ENCODE peak calls at places on chromosome X, in four cellular contexts. X is endothelial cell of umbilical vein, H is Peyer's patch, I is A549. A is an unnamed sample.

GRCh38 chrX:45164995-45165394 is 35.7 kb downstream of the DIPK2B start:
- DNase-seq in X (no peak), H (no peak), I (no peak), A (no peak)

GRCh38 chrX:139106111-139106510 is 394.6 kb upstream of the FGF13 start:
- DNase-seq in H (no peak), I (no peak), X (no peak), A (no peak)

GRCh38 chrX:47581731-47582647 is at the start of gene TIMP1:
- DNase-seq in X (peak; percentile 90), H (peak; percentile 71), I (peak; percentile 88), A (peak; percentile 96)

GRCh38 chrX:136525738-136526606 is 6.0 kb upstream of the VGLL1 start:
- DNase-seq in H (peak; percentile 17), X (peak; percentile 11), I (peak; percentile 20), A (no peak)

GRCh38 chrX:57741107-57741506 is 61.0 kb upstream of the NLRP2B start:
- DNase-seq in X (no peak), I (no peak), H (no peak), A (no peak)

GRCh38 chrX:15686818-15687685 is 22.4 kb upstream of the CLTRN start:
- DNase-seq in X (peak; percentile 56), I (peak; percentile 54), H (peak; percentile 66), A (no peak)

GRCh38 chrX:14095702-14096101 is 66.0 kb upstream of the GEMIN8 start:
- DNase-seq in I (peak; percentile 41), X (peak; percentile 47), H (no peak), A (no peak)

GRCh38 chrX:49171752-49172279 is at the start of gene PLP2:
- DNase-seq in X (peak; percentile 31), I (peak; percentile 66), H (peak; percentile 65), A (no peak)

GRCh38 chrX:30702736-30703135 is 49.5 kb downstream of the GK start:
- DNase-seq in X (no peak), H (no peak), I (no peak), A (no peak)

GRCh38 chrX:121598356-121598755 is 550.9 kb downstream of the GLUD2 start:
- DNase-seq in H (no peak), X (no peak), I (peak; percentile 16), A (no peak)

GRCh38 chrX:70592091-70592490 is 147.5 kb downstream of the DLG3 start:
- DNase-seq in X (peak; percentile 1), I (peak; percentile 55), H (no peak), A (no peak)

GRCh38 chrX:46327229-46328081 is 217.8 kb downstream of the ZNF674 start:
- DNase-seq in H (no peak), I (peak; percentile 96), X (peak; percentile 68), A (no peak)

GRCh38 chrX:107755721-107756120 is 19.9 kb downstream of the TSC22D3 start:
- DNase-seq in X (no peak), I (no peak), H (no peak), A (no peak)

GRCh38 chrX:47497274-47497673 is 14.3 kb upstream of the ZNF41 start:
- DNase-seq in X (peak; percentile 13), H (no peak), I (peak; percentile 5), A (no peak)

GRCh38 chrX:134737061-134737460 is 78.8 kb upstream of the PLAC1 start:
- DNase-seq in I (no peak), H (no peak), X (peak; percentile 75), A (no peak)

GRCh38 chrX:100829730-100830129 is 9.5 kb downstream of the CSTF2 start:
- DNase-seq in X (peak; percentile 28), H (no peak), I (no peak), A (no peak)

GRCh38 chrX:112704226-112704625 is 24.5 kb upstream of the LHFPL1 start:
- DNase-seq in X (no peak), H (no peak), I (no peak), A (no peak)

GRCh38 chrX:43882294-43882681 is at the start of gene MAOB:
- DNase-seq in H (no peak), X (no peak), I (no peak), A (no peak)

GRCh38 chrX:1581132-1581531 is 10.3 kb upstream of the AKAP17A start:
- DNase-seq in X (peak; percentile 64), I (peak; percentile 84), H (peak; percentile 68), A (peak; percentile 70)

GRCh38 chrX:41693024-41693423 is 4.3 kb downstream of the GPR34 start:
- DNase-seq in I (no peak), H (no peak), X (no peak), A (no peak)

GRCh38 chrX:12239356-12240082 is 101.2 kb downstream of the FRMPD4 start:
- DNase-seq in X (no peak), H (no peak), I (no peak), A (no peak)

GRCh38 chrX:49184294-49185061 is 1.7 kb downstream of the PRICKLE3 start:
- DNase-seq in I (peak; percentile 95), H (peak; percentile 55), X (peak; percentile 87), A (peak; percentile 97)

GRCh38 chrX:80432863-80433262 is 12.6 kb downstream of the TENT5D start:
- DNase-seq in I (no peak), X (no peak), H (no peak), A (no peak)

GRCh38 chrX:116824785-116825184 is 362.0 kb upstream of the CT83 start:
- DNase-seq in H (no peak), I (no peak), X (no peak), A (no peak)

DNA sequence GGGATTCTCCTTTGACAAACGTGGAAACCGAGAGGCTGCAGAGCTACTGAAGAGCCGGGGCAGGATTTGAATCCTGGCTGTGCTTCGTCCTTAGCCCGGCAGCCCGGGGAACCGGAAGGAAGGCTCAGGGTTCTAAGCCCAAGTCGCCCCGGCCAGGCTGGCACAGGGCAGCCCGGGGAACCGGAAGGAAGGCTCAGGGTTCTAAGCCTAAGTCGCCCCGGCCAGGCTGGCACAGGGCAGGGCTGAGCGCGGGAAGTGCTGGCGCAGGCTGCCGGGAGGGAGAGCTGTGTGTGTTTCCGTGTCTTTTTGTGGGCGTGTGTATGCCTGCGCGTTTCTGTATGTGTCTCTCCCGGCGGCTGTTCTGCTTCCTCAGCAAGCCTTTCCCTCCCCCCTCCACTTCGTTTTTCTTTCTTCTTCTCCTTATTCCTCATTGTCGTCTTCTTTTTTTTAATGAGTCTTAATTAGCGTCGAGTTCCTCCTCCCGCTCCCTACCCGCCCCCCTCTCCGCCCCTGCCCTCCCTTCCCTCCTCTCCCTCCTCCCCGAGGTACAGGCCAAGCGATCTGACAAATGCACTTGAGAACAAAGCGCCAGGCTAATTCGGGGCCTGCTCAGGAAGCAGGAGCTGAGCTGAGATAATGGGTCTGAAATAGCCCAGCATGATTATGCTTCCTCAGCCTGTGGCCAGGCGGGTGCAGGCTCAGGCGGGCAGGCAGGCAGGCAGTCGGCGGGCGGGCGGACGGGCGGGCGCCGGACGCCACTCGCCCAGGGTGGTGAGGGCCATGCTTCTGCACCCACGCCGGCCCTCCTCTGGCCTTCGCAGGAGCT is 65.9 kb downstream of the EFNB1 start:
- DNase-seq in H (no peak), X (peak; percentile 88), I (no peak), A (no peak)
- H3K27ac ChIP-seq in H (peak overlapping the region; percentile 88), X (peak overlapping the region; percentile 65), I (peak overlapping the region; percentile 30), A (peak overlapping the region; percentile 76)

GRCh38 chrX:123859828-123860505 is at the start of gene XIAP:
- DNase-seq in X (peak; percentile 85), I (peak; percentile 96), H (peak; percentile 54), A (peak; percentile 92)
- TF ChIP-seq POLR2A in X (no peak), I (peak; percentile 31), H (peak; percentile 67), A (no peak)

GRCh38 chrX:113726009-113726408 is 857.9 kb upstream of the HTR2C start:
- DNase-seq in I (no peak), X (no peak), H (no peak), A (no peak)
- H3K27ac ChIP-seq in I (no peak overlapping the region), X (no peak overlapping the region), H (no peak overlapping the region), A (no peak overlapping the region)

GRCh38 chrX:77910108-77910840 is at the start of gene ATP7A:
- DNase-seq in X (peak; percentile 87), I (peak; percentile 92), H (peak; percentile 89), A (peak; percentile 95)
- TF ChIP-seq POLR2A in X (no peak), I (peak; percentile 39), H (no peak), A (no peak)

GRCh38 chrX:10049246-10049645 is 82.1 kb downstream of the CLDN34 start:
- DNase-seq in X (no peak), I (no peak), H (no peak), A (no peak)

GRCh38 chrX:10047631-10048030 is 80.5 kb downstream of the CLDN34 start:
- DNase-seq in X (peak; percentile 40), H (no peak), I (no peak), A (no peak)

GRCh38 chrX:10047133-10047532 is 80.0 kb downstream of the CLDN34 start:
- DNase-seq in I (no peak), H (no peak), X (no peak), A (no peak)

GRCh38 chrX:10048076-10048475 is 80.9 kb downstream of the CLDN34 start:
- DNase-seq in X (peak; percentile 50), H (no peak), I (no peak), A (no peak)

GRCh38 chrX:10048695-10049094 is 81.5 kb downstream of the CLDN34 start:
- DNase-seq in H (no peak), X (no peak), I (no peak), A (no peak)
- H3K27ac ChIP-seq in H (no peak overlapping the region), X (peak overlapping the region; percentile 89), I (peak overlapping the region; percentile 38), A (no peak overlapping the region)

GRCh38 chrX:74536142-74537010 is 78.0 kb downstream of the RLIM start:
- DNase-seq in X (peak; percentile 72), I (no peak), H (peak; percentile 44), A (peak; percentile 93)
- TF ChIP-seq POLR2A in X (no peak), I (no peak), H (no peak), A (no peak)

GRCh38 chrX:110170029-110170428 is 147.9 kb downstream of the AMMECR1 start:
- DNase-seq in I (no peak), H (no peak), X (no peak), A (no peak)

GRCh38 chrX:110175146-110175545 is 142.7 kb downstream of the AMMECR1 start:
- DNase-seq in X (no peak), I (no peak), H (no peak), A (no peak)

GRCh38 chrX:110171442-110171841 is 146.4 kb downstream of the AMMECR1 start:
- DNase-seq in I (no peak), X (no peak), H (no peak), A (no peak)

GRCh38 chrX:110172215-110172614 is 145.7 kb downstream of the AMMECR1 start:
- DNase-seq in H (peak; percentile 69), I (no peak), X (no peak), A (no peak)

GRCh38 chrX:110173192-110174175 is 144.4 kb downstream of the AMMECR1 start:
- DNase-seq in X (peak; percentile 62), H (no peak), I (peak; percentile 62), A (no peak)
- H3K27ac ChIP-seq in X (no peak overlapping the region), H (no peak overlapping the region), I (peak overlapping the region; percentile 89), A (no peak overlapping the region)

DNA sequence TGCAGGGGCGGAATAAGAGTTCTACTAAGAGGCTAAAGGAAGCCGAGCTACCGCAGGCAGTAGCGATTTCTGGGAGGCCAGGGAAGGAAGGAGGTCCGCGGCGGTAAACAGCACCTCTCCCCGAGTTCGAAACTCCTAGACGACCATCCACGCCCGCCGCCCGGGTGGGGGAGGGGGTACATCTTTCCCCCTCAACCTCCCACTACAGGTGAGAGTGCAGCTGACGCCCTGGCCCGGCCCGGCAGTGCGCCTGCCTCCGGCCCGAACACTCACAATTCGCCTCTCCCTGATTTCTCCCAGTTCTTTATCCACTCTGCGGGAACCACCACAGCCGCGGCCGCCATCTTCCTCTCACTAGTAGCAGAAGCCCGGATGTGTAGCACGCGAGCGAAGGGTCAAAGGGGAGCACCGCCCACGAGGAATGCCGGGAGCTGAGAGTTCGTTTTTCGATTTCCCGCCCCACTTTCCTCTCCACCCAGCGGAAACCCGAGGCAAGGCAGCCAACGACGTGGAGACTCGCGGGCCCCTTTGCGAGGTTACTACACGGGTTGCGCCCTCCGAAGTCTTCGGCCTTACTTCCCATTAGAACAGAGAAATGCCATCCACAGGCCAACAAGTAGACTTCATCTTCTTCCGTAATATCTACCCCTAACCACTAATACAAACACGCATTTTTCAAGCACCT is at the start of gene THOC2:
- DNase-seq in H (peak; percentile 81), X (peak; percentile 85), I (peak; percentile 91), A (peak; percentile 97)
- TF ChIP-seq POLR2A in H (peak; percentile 30), X (peak; percentile 76), I (peak; percentile 44), A (no peak)

A was measured in esophagus muscularis mucosa.